ENCODE peak calls at places on chromosomes 13 and 19, in ten cellular contexts. G, F, R, J, C, B, U, E, X and A are unnamed samples.

GRCh38 chr19:37412700-37413099 is 41.8 kb downstream of the ZNF527 start:
- DNase-seq in G (no peak), F (no peak), R (no peak), J (no peak), C (no peak), B (no peak), U (no peak), E (no peak), X (no peak), A (no peak)

GRCh38 chr19:57559008-57559403 is 657 bp downstream of the ZNF550 start:
- DNase-seq in G (no peak), F (no peak), R (peak; percentile 30), J (peak; percentile 22), C (no peak), B (no peak), U (no peak), E (peak; percentile 49), X (no peak), A (peak; percentile 54)

GRCh38 chr19:54448037-54448773 is 794 bp upstream of the LENG8 start:
- DNase-seq in G (no peak), F (peak; percentile 51), R (peak; percentile 58), J (peak; percentile 53), C (no peak), B (no peak), U (peak; percentile 68), E (peak; percentile 65), X (no peak), A (peak; percentile 71)

GRCh38 chr13:91375119-91375729 is 23.2 kb upstream of the GPC5 start:
- DNase-seq in G (no peak), F (no peak), R (no peak), J (peak; percentile 19), C (no peak), B (no peak), U (no peak), E (no peak), X (no peak), A (no peak)

GRCh38 chr19:9911524-9911923 is 24.8 kb downstream of the OLFM2 start:
- DNase-seq in G (no peak), F (no peak), R (no peak), J (no peak), C (no peak), B (no peak), U (no peak), E (no peak), X (no peak), A (no peak)

GRCh38 chr19:21474671-21475181 is 30.7 kb upstream of the ZNF429 start:
- DNase-seq in G (peak; percentile 51), F (peak; percentile 43), R (peak; percentile 95), J (peak; percentile 83), C (peak; percentile 60), B (no peak), U (peak; percentile 56), E (peak; percentile 63), X (no peak), A (peak; percentile 95)

GRCh38 chr13:106096661-106097092 is 438.8 kb downstream of the EFNB2 start:
- DNase-seq in G (no peak), F (no peak), R (no peak), J (no peak), C (no peak), B (no peak), U (no peak), E (peak; percentile 44), X (no peak), A (no peak)

GRCh38 chr13:114059946-114060860 is 72.2 kb downstream of the RASA3 start:
- DNase-seq in G (no peak), F (no peak), R (no peak), J (no peak), C (no peak), B (no peak), U (no peak), E (no peak), X (no peak), A (no peak)

GRCh38 chr19:14758816-14759215 is 19.5 kb downstream of the ADGRE2 start:
- DNase-seq in G (no peak), F (no peak), R (peak; percentile 88), J (no peak), C (no peak), B (no peak), U (no peak), E (no peak), X (no peak), A (no peak)

GRCh38 chr13:48155850-48156249 is 60.9 kb upstream of the MED4 start:
- DNase-seq in G (peak; percentile 31), F (peak; percentile 25), R (no peak), J (peak; percentile 82), C (peak; percentile 54), B (peak; percentile 41), U (no peak), E (peak; percentile 55), X (peak; percentile 32), A (no peak)

GRCh38 chr19:56015756-56016155 is 29.2 kb downstream of the NLRP5 start:
- DNase-seq in G (no peak), F (no peak), R (no peak), J (peak; percentile 18), C (no peak), B (peak; percentile 4), U (no peak), E (peak; percentile 46), X (no peak), A (no peak)